ENCODE peak calls at places on chromosome 7, in seven cellular contexts. G, Z, L, Y, W, P and R are unnamed samples.

GRCh38 chr7:144437370-144438191 is 34.1 kb upstream of the NOBOX start:
- DNase-seq in G (peak; percentile 80), Z (no peak), L (no peak), Y (no peak), W (no peak), P (peak; percentile 79), R (peak; percentile 56)

GRCh38 chr7:91912500-91912899 is 28.2 kb upstream of the AKAP9 start:
- DNase-seq in G (no peak), Z (no peak), L (no peak), Y (no peak), W (no peak), P (peak; percentile 22), R (no peak)

GRCh38 chr7:50321678-50322077 is 17.2 kb downstream of the IKZF1 start:
- DNase-seq in G (no peak), Z (no peak), L (no peak), Y (no peak), W (no peak), P (no peak), R (no peak)

GRCh38 chr7:28573059-28573553 is 160.8 kb downstream of the CREB5 start:
- DNase-seq in G (no peak), Z (no peak), L (peak; percentile 17), Y (no peak), W (peak; percentile 19), P (no peak), R (peak; percentile 36)

GRCh38 chr7:119596651-119597050 is 676.3 kb upstream of the KCND2 start:
- DNase-seq in G (no peak), Z (no peak), L (no peak), Y (no peak), W (no peak), P (no peak), R (no peak)

GRCh38 chr7:81846398-81846797 is 76.6 kb upstream of the HGF start:
- DNase-seq in G (no peak), Z (no peak), L (no peak), Y (no peak), W (no peak), P (peak; percentile 18), R (peak; percentile 3)

GRCh38 chr7:11328309-11328708 is 354.6 kb downstream of the PHF14 start:
- DNase-seq in G (peak; percentile 29), Z (no peak), L (no peak), Y (no peak), W (no peak), P (no peak), R (no peak)

GRCh38 chr7:40311307-40311706 is 176.5 kb downstream of the SUGCT start:
- DNase-seq in G (no peak), Z (no peak), L (no peak), Y (no peak), W (no peak), P (no peak), R (no peak)

GRCh38 chr7:90879924-90880323 is 283.8 kb downstream of the CDK14 start:
- DNase-seq in G (no peak), Z (no peak), L (no peak), Y (no peak), W (peak; percentile 40), P (peak; percentile 86), R (peak; percentile 1)

GRCh38 chr7:1440620-1441019 is 18.6 kb downstream of the MICALL2 start:
- DNase-seq in G (no peak), Z (no peak), L (no peak), Y (no peak), W (no peak), P (no peak), R (no peak)

GRCh38 chr7:129771928-129772479 is 160.5 kb downstream of the NRF1 start:
- DNase-seq in G (no peak), Z (no peak), L (no peak), Y (no peak), W (no peak), P (no peak), R (no peak)

GRCh38 chr7:140640060-140640611 is 477 bp downstream of the DENND2A start:
- DNase-seq in G (peak; percentile 71), Z (no peak), L (no peak), Y (peak; percentile 56), W (peak; percentile 60), P (no peak), R (peak; percentile 23)

GRCh38 chr7:104980969-104981670 is 32.9 kb upstream of the KMT2E start:
- DNase-seq in G (peak; percentile 81), Z (no peak), L (no peak), Y (no peak), W (no peak), P (peak; percentile 83), R (no peak)

GRCh38 chr7:104981671-104982036 is 32.4 kb upstream of the KMT2E start:
- DNase-seq in G (no peak), Z (no peak), L (no peak), Y (no peak), W (no peak), P (no peak), R (no peak)

GRCh38 chr7:104982308-104982755 is 31.7 kb upstream of the KMT2E start:
- DNase-seq in G (no peak), Z (no peak), L (no peak), Y (no peak), W (no peak), P (no peak), R (no peak)

GRCh38 chr7:104979167-104979841 is 34.7 kb upstream of the KMT2E start:
- DNase-seq in G (peak; percentile 21), Z (no peak), L (no peak), Y (no peak), W (no peak), P (peak; percentile 91), R (no peak)

DNA sequence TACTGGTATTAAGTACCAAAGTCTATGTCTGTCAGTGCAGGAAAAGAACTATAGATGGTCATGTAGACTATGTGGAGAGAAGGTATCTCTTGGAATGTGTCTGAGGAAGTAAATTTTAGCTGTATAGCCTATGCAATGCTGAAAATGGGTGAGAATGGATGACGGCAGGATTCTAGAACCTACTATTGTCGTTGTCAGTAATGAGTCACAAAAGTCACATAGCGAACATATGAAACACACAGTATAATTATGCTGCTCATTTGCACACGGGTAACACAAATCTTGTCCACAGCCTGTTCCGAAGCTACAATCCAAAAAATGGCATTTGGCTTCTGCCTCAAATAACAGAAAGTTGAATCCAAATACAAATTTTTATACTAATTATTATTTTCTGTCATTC is 33.6 kb upstream of the KMT2E start:
- DNase-seq in G (no peak), Z (no peak), L (no peak), Y (no peak), W (no peak), P (no peak), R (no peak)
- H3K9me3 ChIP-seq in G (no peaks in the 10 kb centered on the region), Z (no peaks in the 10 kb centered on the region), L (no peaks in the 10 kb centered on the region), Y (no peaks in the 10 kb centered on the region), W (no peaks in the 10 kb centered on the region), P (no peaks in the 10 kb centered on the region), R (no peaks in the 10 kb centered on the region)

DNA sequence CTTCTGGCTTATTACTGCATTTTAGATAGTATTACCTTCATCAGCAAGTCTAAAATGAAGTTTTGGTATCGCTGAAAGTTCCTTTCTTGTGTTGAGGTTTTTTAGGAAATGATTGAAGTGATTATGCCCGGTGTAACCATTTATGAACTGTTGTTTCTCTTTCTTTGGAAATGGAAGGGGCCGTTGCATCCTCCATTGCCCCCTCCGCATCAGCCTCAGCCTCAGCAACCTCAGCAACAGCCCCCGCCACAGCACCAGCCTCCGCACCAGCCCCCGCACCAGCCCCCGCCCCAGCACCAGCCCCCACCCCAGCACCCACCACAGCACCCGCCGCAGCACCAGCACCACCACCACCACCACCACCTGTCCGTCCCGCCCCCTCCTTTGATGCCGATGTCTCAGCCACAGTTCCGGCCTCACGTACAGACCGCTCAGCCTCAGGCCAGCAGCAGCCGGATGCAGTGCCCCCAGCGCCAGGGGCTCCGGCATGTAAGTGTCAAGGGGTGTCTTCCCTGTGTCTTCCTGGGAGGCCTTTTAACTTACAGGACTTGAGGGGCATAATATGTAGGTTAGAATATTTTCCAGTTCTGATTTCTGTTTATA is 72.6 kb downstream of the SHH start:
- DNase-seq in G (no peak), Z (no peak), L (no peak), Y (no peak), W (no peak), P (no peak), R (no peak)
- TF ChIP-seq CTCF in G (no peak), Z (no peak), L (no peak), Y (no peak), W (no peak), P (no peak), R (no peak)

DNA sequence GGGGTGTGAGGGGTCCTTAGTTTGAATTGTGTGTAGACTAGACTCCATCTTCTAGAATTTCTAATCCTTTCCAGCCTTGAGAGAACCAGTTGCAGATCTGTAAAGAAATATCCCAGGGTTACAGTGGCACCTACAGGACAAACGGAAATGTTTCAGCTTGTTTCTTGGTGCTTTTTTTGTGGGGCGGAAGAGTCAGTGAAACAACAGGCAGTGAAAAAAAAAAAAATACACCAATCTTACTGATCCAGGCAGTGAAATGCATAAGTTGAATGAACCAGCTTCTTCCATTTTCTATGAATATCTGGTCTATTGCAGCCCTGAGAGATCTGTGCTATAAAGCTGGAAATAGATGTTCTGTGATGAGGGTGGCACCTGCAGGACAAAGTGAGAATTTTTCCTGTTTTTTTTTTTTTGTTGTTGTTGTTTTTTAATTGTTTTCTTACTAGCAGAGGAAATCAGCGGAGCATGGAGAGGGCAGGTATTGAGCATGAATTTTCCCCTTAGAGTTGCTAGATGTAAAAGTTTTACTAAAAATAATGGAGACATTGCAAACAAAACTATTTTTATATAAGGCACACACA is 81.9 kb upstream of the DYNC1I1 start:
- DNase-seq in G (peak; percentile 43), Z (no peak), L (no peak), Y (no peak), W (no peak), P (peak; percentile 70), R (peak; percentile 8)
- H3K4me3 ChIP-seq in G (peak overlapping the region; percentile 20), Z (no peak overlapping the region), L (no peak overlapping the region), Y (no peak overlapping the region), W (peak overlapping the region; percentile 24), P (no peak overlapping the region), R (no peak overlapping the region)

GRCh38 chr7:57449904-57450303 is at the start of gene ZNF716:
- DNase-seq in G (no peak), Z (no peak), L (no peak), Y (no peak), W (no peak), P (no peak), R (no peak)
- H3K9me3 ChIP-seq in G (no peaks in the 10 kb centered on the region), Z (peaks cover 53% of the 10 kb centered on the region), L (peaks cover 48% of the 10 kb centered on the region), Y (no peaks in the 10 kb centered on the region), W (peaks cover 73% of the 10 kb centered on the region), P (peaks cover 22% of the 10 kb centered on the region), R (no peaks in the 10 kb centered on the region)

GRCh38 chr7:153370092-153370491 is 610.5 kb downstream of the ACTR3B start:
- DNase-seq in G (no peak), Z (no peak), L (no peak), Y (no peak), W (no peak), P (no peak), R (no peak)
- TF ChIP-seq CTCF in G (no peak), Z (no peak), L (no peak), Y (no peak), W (no peak), P (no peak), R (no peak)